ENCODE peak calls at places on chromosomes 7 and 10, in eight cellular contexts. Z is nephron progenitor cell; R is stimulated activated CD4-positive, alpha-beta T cell treated with anti-CD3 and anti-CD28 coated beads, Interleukin-15, amount 100 ng/mL, for 24 hours; O is NB4; E is nucleus accumbens; J is activated T-cell treated with anti-CD3 and anti-CD28 coated beads for 24 hours; F is Kasumi-1; M is islet precursor cell. A is an unnamed sample.

GRCh38 chr7:102973096-102973802 is 60.4 kb downstream of the LRRC17 start:
- DNase-seq in Z (no peak), R (no peak), O (peak), E (no peak), J (no peak), F (peak), M (no peak), A (no peak)

GRCh38 chr7:152076324-152076821 is 50.9 kb downstream of the GALNT11 start:
- DNase-seq in Z (peak), R (peak), O (peak), E (no peak), J (no peak), F (no peak), M (peak), A (no peak)

GRCh38 chr7:106812027-106812643 is 52.9 kb upstream of the PIK3CG start:
- DNase-seq in Z (no peak), R (no peak), O (no peak), E (no peak), J (no peak), F (no peak), M (no peak), A (peak)

GRCh38 chr7:70728873-70729552 is 402.9 kb upstream of the GALNT17 start:
- DNase-seq in Z (no peak), R (no peak), O (no peak), E (no peak), J (no peak), F (no peak), M (peak), A (no peak)

GRCh38 chr10:80414126-80414898 is 6.0 kb downstream of the PRXL2A start:
- DNase-seq in Z (no peak), R (no peak), O (no peak), E (no peak), J (no peak), F (no peak), M (no peak), A (no peak)

GRCh38 chr10:129161184-129161583 is 305.9 kb upstream of the MGMT start:
- DNase-seq in Z (peak), R (peak), O (peak), E (no peak), J (no peak), F (no peak), M (peak), A (no peak)

GRCh38 chr7:130732980-130733865 is 784 bp downstream of the KLF14 start:
- DNase-seq in Z (no peak), R (peak), O (peak), E (no peak), J (no peak), F (no peak), M (peak), A (no peak)

GRCh38 chr10:3482200-3482993 is 302.6 kb downstream of the KLF6 start:
- DNase-seq in Z (peak), R (peak), O (peak), E (no peak), J (no peak), F (peak), M (peak), A (no peak)

GRCh38 chr10:131979821-131980270 is 1.9 kb downstream of the BNIP3 start:
- DNase-seq in Z (peak), R (no peak), O (no peak), E (no peak), J (no peak), F (no peak), M (peak), A (no peak)

GRCh38 chr10:15092855-15093408 is 4.2 kb upstream of the RPP38 start:
- DNase-seq in Z (no peak), R (no peak), O (no peak), E (no peak), J (no peak), F (no peak), M (no peak), A (no peak)

GRCh38 chr7:81549484-81550016 is 220.3 kb downstream of the HGF start:
- DNase-seq in Z (no peak), R (no peak), O (no peak), E (no peak), J (no peak), F (no peak), M (no peak), A (no peak)

GRCh38 chr7:1520574-1521234 is 9.8 kb upstream of the MAFK start:
- DNase-seq in Z (no peak), R (no peak), O (no peak), E (no peak), J (no peak), F (no peak), M (peak), A (no peak)